ENCODE peak calls at places on chromosomes 2 and 18, in four cellular contexts. L is body of pancreas, G is uterus, B is stomach. W is an unnamed sample.

GRCh38 chr2:72024451-72025175 is 123.0 kb downstream of the CYP26B1 start:
- DNase-seq in L (no peak), G (no peak), B (peak; percentile 24), W (peak; percentile 25)

GRCh38 chr2:174120346-174120745 is 128.0 kb downstream of the OLA1 start:
- DNase-seq in L (no peak), G (no peak), B (no peak), W (no peak)

GRCh38 chr18:30908381-30908780 is 134.2 kb downstream of the DSC3 start:
- DNase-seq in L (no peak), G (no peak), B (no peak), W (no peak)

GRCh38 chr2:28348149-28348567 is 44.5 kb upstream of the FOSL2 start:
- DNase-seq in L (no peak), G (no peak), B (no peak), W (no peak)

GRCh38 chr2:29014331-29014730 is 33.2 kb downstream of the TOGARAM2 start:
- DNase-seq in L (no peak), G (no peak), B (no peak), W (no peak)

GRCh38 chr18:22465859-22466602 is 48.3 kb upstream of the CTAGE1 start:
- DNase-seq in L (peak; percentile 57), G (peak; percentile 76), B (no peak), W (no peak)

GRCh38 chr2:167438206-167438605 is 549.9 kb downstream of the XIRP2 start:
- DNase-seq in L (no peak), G (no peak), B (no peak), W (no peak)

GRCh38 chr2:223681125-223681524 is 79.0 kb upstream of the SCG2 start:
- DNase-seq in L (no peak), G (no peak), B (no peak), W (no peak)

GRCh38 chr2:140351692-140352091 is 1571.5 kb upstream of the NXPH2 start:
- DNase-seq in L (no peak), G (no peak), B (no peak), W (no peak)

GRCh38 chr2:140348826-140349225 is 1568.6 kb upstream of the NXPH2 start:
- DNase-seq in L (no peak), G (no peak), B (no peak), W (no peak)

GRCh38 chr2:140353541-140353940 is 1573.4 kb upstream of the NXPH2 start:
- DNase-seq in L (no peak), G (no peak), B (no peak), W (no peak)

GRCh38 chr2:140354544-140354943 is 1574.4 kb upstream of the NXPH2 start:
- DNase-seq in L (no peak), G (no peak), B (no peak), W (no peak)

DNA sequence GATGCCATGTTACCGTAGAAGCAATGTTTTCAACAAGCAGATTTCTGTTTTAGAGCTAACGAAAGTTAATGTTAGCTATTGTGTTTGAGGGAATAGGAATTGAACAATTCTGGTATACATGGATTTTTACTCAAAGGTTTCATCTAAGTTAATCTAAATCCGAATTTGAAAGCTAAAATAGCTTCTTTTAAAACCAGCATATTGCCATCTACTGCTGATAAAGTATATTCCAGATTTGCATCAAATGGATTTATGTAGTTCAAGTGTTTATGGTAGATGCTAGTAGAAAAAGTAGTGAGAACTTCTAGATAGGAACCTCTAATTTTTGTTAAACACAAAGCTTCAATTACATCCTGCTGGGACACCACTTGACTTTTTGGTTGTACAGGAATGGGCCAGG is 1569.5 kb upstream of the NXPH2 start:
- DNase-seq in L (no peak), G (no peak), B (no peak), W (no peak)
- TF ChIP-seq CTCF in L (no peak), G (no peak), B (no peak), W (no peak)

DNA sequence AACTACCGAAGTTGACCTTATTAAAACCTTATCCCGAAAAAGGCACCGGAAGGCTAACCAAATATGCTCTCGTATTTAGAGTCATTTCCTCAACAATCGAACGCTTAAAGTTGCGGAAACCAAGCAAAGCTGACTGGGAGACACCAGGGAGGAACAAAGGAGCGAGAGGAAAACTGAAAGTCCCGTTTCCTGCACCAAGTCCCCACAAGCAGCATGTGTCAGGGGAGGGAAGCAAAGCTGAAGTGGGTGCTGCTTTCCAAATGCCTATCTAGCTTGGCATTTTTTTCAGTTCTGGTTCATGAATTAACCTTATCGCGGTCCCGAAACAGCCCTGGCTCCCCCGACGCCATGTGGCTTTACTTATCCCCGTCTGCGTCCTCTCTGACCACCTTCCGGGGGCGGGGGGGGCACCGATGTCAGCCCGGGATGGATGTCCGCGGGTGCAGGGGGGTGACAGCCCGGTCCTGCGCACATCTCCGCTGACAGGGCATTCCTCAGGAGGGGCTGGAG is 44.1 kb downstream of the ZNF516 start:
- DNase-seq in L (peak; percentile 32), G (no peak), B (no peak), W (no peak)
- TF ChIP-seq POLR2A in L (peak; percentile 33), G (no peak), B (no peak), W (no peak)

GRCh38 chr2:3838348-3838747 is 135.0 kb downstream of the DCDC2C start:
- DNase-seq in L (no peak), G (no peak), B (no peak), W (no peak)
- H3K27me3 ChIP-seq in L (no peaks in the 10 kb centered on the region), G (no peaks in the 10 kb centered on the region), B (no peaks in the 10 kb centered on the region), W (no peaks in the 10 kb centered on the region)

GRCh38 chr2:155223781-155224406 is 525.4 kb downstream of the KCNJ3 start:
- DNase-seq in L (peak; percentile 7), G (no peak), B (no peak), W (no peak)
- TF ChIP-seq CTCF in L (no peak), G (no peak), B (no peak), W (peak; percentile 46)

DNA sequence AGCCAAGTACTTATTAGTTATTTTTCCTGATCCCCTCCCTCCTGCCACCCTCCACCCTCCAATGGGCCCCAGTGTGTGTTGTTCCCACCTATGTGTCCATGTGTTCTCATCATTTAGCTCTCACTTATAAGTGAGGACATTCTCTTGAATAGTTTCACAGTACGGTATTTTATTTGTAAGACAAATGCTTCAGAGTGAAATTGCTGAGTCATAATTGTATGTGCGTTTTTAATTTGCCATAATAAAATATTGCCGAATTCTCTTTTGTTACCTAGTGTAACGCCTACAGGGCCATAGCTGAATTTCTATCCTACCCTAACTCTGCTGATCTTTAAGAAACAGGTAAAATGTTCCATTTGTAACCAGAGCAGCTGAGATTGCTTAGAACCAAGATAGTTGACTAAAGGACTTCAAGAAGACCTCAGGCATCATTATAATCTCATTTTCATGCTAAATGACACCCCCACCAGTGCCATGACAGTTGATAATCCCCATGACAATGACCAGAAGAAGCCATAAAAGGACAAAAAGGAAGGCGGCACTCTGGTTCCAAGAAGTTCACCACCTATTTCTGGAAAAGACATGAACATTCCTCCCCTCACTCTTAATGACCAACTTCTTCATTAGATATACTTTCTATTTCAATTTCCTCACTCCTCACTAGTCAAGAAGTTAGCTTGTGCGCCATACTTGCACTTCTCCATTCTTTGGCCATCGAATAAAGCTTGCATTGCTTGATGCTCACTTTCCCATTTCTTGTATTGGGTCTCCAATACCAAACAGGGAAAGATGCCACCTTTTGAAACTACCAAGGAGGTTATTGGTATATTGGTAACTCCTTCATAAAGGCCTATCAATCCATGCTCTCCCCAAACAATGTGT is 18.4 kb downstream of the SCN9A start:
- DNase-seq in L (no peak), G (no peak), B (no peak), W (no peak)
- TF ChIP-seq POLR2A in L (no peak), G (no peak), B (no peak), W (no peak)

DNA sequence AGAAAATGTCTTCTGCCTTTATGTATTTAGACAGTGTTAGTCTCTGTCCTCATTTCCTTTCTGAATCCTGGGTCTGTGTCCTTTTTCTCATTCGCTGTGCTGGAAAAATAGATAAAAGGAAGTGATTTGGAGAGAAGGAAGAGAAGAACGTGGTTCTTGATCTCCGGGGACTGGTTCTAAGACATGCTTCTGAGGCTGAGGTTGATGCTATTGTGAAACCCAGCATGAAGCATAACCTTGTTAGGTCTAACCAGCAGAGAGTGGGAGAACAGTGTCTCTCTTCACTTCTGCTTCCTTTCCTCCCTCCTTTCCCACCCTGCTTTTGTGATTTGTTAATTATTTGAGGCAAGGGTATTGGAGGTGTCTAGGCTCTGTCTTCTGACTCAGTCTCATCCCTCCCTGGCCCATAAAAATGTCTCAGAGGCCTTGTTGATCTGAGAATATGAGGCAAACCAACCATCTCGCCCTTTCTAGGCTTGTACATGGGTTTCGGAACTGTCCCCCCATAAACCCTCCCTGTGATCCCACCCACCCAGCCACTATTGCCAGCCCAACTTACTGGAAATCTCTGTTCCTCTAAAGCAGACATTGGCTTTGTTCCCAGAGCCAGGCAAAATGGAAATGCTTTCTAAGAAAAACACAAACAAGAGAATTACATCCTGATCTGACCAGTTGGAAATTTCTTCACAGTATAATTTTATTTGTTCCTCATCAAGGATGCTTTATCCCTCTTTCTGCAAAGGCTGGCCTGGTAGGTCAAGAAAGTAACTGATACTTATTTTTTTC is 360.6 kb upstream of the TNP1 start:
- DNase-seq in L (no peak), G (peak; percentile 65), B (no peak), W (no peak)
- H3K27me3 ChIP-seq in L (no peaks in the 10 kb centered on the region), G (no peaks in the 10 kb centered on the region), B (no peaks in the 10 kb centered on the region), W (no peaks in the 10 kb centered on the region)

GRCh38 chr2:231902598-231902997 is 23.6 kb downstream of the NPPC start:
- DNase-seq in L (no peak), G (no peak), B (no peak), W (peak; percentile 23)

GRCh38 chr2:231905026-231905425 is 21.2 kb downstream of the NPPC start:
- DNase-seq in L (no peak), G (no peak), B (no peak), W (peak; percentile 46)

GRCh38 chr2:231904161-231904611 is 22.0 kb downstream of the NPPC start:
- DNase-seq in L (no peak), G (no peak), B (no peak), W (peak; percentile 65)

GRCh38 chr2:231900975-231901374 is 25.2 kb downstream of the NPPC start:
- DNase-seq in L (no peak), G (no peak), B (no peak), W (peak; percentile 34)

GRCh38 chr2:231900486-231900942 is 25.7 kb downstream of the NPPC start:
- DNase-seq in L (peak; percentile 82), G (peak; percentile 16), B (peak; percentile 89), W (peak; percentile 88)
- TF ChIP-seq CTCF in L (peak; percentile 70), G (no peak), B (no peak), W (peak; percentile 63)